ENCODE peak calls at places on chromosomes 7 and 10, in four cellular contexts. One of them, this sample, is unnamed.

GRCh38 chr7:37495574-37496184 is 47.0 kb upstream of the ELMO1 start:
- DNase-seq in GM12878: no peak
- DNase-seq in WTC11: no peak
- DNase-seq in HepG2: peak
- DNase-seq in this sample: peak

GRCh38 chr10:283140-283479 is 147.9 kb downstream of the ZMYND11 start:
- DNase-seq in WTC11: no peak
- DNase-seq in GM12878: no peak
- DNase-seq in HepG2: no peak
- DNase-seq in this sample: no peak

GRCh38 chr10:92222603-92223275 is 68.1 kb downstream of the CPEB3 start:
- DNase-seq in GM12878: no peak
- DNase-seq in WTC11: no peak
- DNase-seq in HepG2: no peak
- DNase-seq in this sample: no peak

GRCh38 chr7:22121702-22122474 is 176.2 kb upstream of the CDCA7L start:
- DNase-seq in GM12878: no peak
- DNase-seq in WTC11: no peak
- DNase-seq in HepG2: no peak
- DNase-seq in this sample: no peak

GRCh38 chr10:124565565-124566221 is 104.1 kb downstream of the LHPP start:
- DNase-seq in HepG2: peak
- DNase-seq in GM12878: no peak
- DNase-seq in WTC11: peak
- DNase-seq in this sample: peak

GRCh38 chr7:116354171-116354545 is 143.8 kb downstream of the TES start:
- DNase-seq in HepG2: no peak
- DNase-seq in GM12878: no peak
- DNase-seq in WTC11: no peak
- DNase-seq in this sample: no peak

GRCh38 chr7:130560972-130561371 is 69.1 kb downstream of the MEST start:
- DNase-seq in HepG2: peak
- DNase-seq in GM12878: peak
- DNase-seq in WTC11: no peak
- DNase-seq in this sample: peak

GRCh38 chr7:27179503-27180430 is 5.3 kb downstream of the HOXA11 start:
- DNase-seq in GM12878: no peak
- DNase-seq in WTC11: peak
- DNase-seq in HepG2: peak
- DNase-seq in this sample: peak

GRCh38 chr7:41292457-41292856 is 410.4 kb downstream of the INHBA start:
- DNase-seq in HepG2: no peak
- DNase-seq in WTC11: no peak
- DNase-seq in GM12878: no peak
- DNase-seq in this sample: no peak

GRCh38 chr10:16519908-16520861 is 1.5 kb downstream of the C1QL3 start:
- DNase-seq in HepG2: no peak
- DNase-seq in GM12878: no peak
- DNase-seq in WTC11: peak
- DNase-seq in this sample: no peak

GRCh38 chr10:32357056-32357735 is 10.2 kb upstream of the EPC1 start:
- DNase-seq in GM12878: no peak
- DNase-seq in WTC11: no peak
- DNase-seq in HepG2: no peak
- DNase-seq in this sample: no peak

GRCh38 chr7:55172161-55172560 is 153.3 kb downstream of the EGFR start:
- DNase-seq in GM12878: no peak
- DNase-seq in HepG2: no peak
- DNase-seq in WTC11: no peak
- DNase-seq in this sample: no peak

GRCh38 chr7:53984776-53985175 is 557.4 kb upstream of the VSTM2A start:
- DNase-seq in GM12878: no peak
- DNase-seq in WTC11: no peak
- DNase-seq in HepG2: no peak
- DNase-seq in this sample: no peak

GRCh38 chr10:128305601-128306345 is 179.6 kb upstream of the MKI67 start:
- DNase-seq in HepG2: no peak
- DNase-seq in GM12878: no peak
- DNase-seq in WTC11: no peak
- DNase-seq in this sample: no peak

GRCh38 chr10:72511414-72511813 is 114.5 kb downstream of the MICU1 start:
- DNase-seq in WTC11: no peak
- DNase-seq in HepG2: no peak
- DNase-seq in GM12878: no peak
- DNase-seq in this sample: no peak

GRCh38 chr10:116690356-116691078 is 51.8 kb downstream of the HSPA12A start:
- DNase-seq in WTC11: no peak
- DNase-seq in GM12878: no peak
- DNase-seq in HepG2: no peak
- DNase-seq in this sample: no peak

GRCh38 chr10:6115824-6116350 is 27.1 kb downstream of the RBM17 start:
- DNase-seq in GM12878: no peak
- DNase-seq in WTC11: no peak
- DNase-seq in HepG2: no peak
- DNase-seq in this sample: no peak

GRCh38 chr10:22620140-22620857 is 94.1 kb downstream of the PIP4K2A start:
- DNase-seq in GM12878: no peak
- DNase-seq in WTC11: no peak
- DNase-seq in HepG2: no peak
- DNase-seq in this sample: no peak

GRCh38 chr10:50577681-50578350 is 45.9 kb downstream of the SGMS1 start:
- DNase-seq in GM12878: no peak
- DNase-seq in HepG2: no peak
- DNase-seq in WTC11: no peak
- DNase-seq in this sample: peak

GRCh38 chr10:51034769-51035168 is 39.5 kb upstream of the PRKG1 start:
- DNase-seq in WTC11: no peak
- DNase-seq in GM12878: no peak
- DNase-seq in HepG2: no peak
- DNase-seq in this sample: no peak

GRCh38 chr7:17444673-17445072 is 146.2 kb downstream of the AHR start:
- DNase-seq in HepG2: no peak
- DNase-seq in GM12878: no peak
- DNase-seq in WTC11: no peak
- DNase-seq in this sample: no peak

GRCh38 chr7:9097565-9098060 is 664.2 kb downstream of the NXPH1 start:
- DNase-seq in GM12878: no peak
- DNase-seq in HepG2: no peak
- DNase-seq in WTC11: no peak
- DNase-seq in this sample: no peak

GRCh38 chr10:62839595-62839994 is 23.4 kb upstream of the EGR2 start:
- DNase-seq in HepG2: no peak
- DNase-seq in WTC11: no peak
- DNase-seq in GM12878: no peak
- DNase-seq in this sample: no peak

GRCh38 chr10:124722812-124723783 is 21.1 kb downstream of the FAM53B start:
- DNase-seq in HepG2: no peak
- DNase-seq in WTC11: no peak
- DNase-seq in GM12878: peak
- DNase-seq in this sample: peak

GRCh38 chr10:35005868-35006267 is 84.3 kb downstream of the CUL2 start:
- DNase-seq in HepG2: no peak
- DNase-seq in WTC11: no peak
- DNase-seq in GM12878: no peak
- DNase-seq in this sample: no peak

GRCh38 chr10:87505366-87506113 is 847 bp downstream of the MINPP1 start:
- DNase-seq in HepG2: peak
- DNase-seq in WTC11: peak
- DNase-seq in GM12878: no peak
- DNase-seq in this sample: peak

GRCh38 chr10:91569522-91569921 is 63.3 kb downstream of the PPP1R3C start:
- DNase-seq in HepG2: no peak
- DNase-seq in WTC11: no peak
- DNase-seq in GM12878: no peak
- DNase-seq in this sample: no peak

GRCh38 chr7:106329971-106330733 is 45.4 kb upstream of the NAMPT start:
- DNase-seq in GM12878: no peak
- DNase-seq in HepG2: no peak
- DNase-seq in WTC11: no peak
- DNase-seq in this sample: no peak

GRCh38 chr7:137728426-137728825 is 118.3 kb downstream of the DGKI start:
- DNase-seq in WTC11: no peak
- DNase-seq in GM12878: no peak
- DNase-seq in HepG2: no peak
- DNase-seq in this sample: no peak
- TF ChIP-seq NR2C2 in WTC11: no peak
- TF ChIP-seq NR2C2 in GM12878: no peak
- TF ChIP-seq NR2C2 in HepG2: no peak
- TF ChIP-seq NR2C2 in this sample: no peak

GRCh38 chr10:73731588-73732375 is 12.4 kb upstream of the SEC24C start:
- DNase-seq in WTC11: no peak
- DNase-seq in GM12878: no peak
- DNase-seq in HepG2: no peak
- DNase-seq in this sample: no peak

GRCh38 chr10:73732931-73733623 is 11.1 kb upstream of the SEC24C start:
- DNase-seq in GM12878: no peak
- DNase-seq in WTC11: peak
- DNase-seq in HepG2: no peak
- DNase-seq in this sample: no peak

GRCh38 chr10:73730153-73730906 is 13.8 kb upstream of the SEC24C start:
- DNase-seq in WTC11: peak
- DNase-seq in HepG2: peak
- DNase-seq in GM12878: peak
- DNase-seq in this sample: peak

GRCh38 chr10:73734028-73734720 is 10.0 kb upstream of the SEC24C start:
- DNase-seq in WTC11: peak
- DNase-seq in HepG2: no peak
- DNase-seq in GM12878: no peak
- DNase-seq in this sample: no peak

DNA sequence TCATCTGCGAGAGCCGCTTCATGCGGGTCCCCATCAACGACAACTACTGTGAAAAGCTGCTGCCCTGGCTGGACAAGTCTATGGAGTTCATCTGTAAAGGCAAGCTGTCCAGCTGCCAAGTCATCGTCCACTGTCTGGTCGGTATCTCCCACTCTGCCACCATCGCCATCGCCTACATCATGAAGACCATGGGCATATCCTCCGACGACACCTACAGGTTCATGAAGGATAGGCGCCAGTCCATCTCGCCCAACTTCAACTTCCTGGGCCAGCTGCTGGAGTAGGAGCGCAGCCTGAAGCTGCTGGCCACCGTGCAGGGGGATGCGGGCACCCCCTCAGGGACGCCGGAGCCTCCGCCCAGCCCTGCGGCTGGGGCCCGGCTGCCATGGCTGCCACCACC is 11.7 kb upstream of the SEC24C start:
- DNase-seq in HepG2: no peak
- DNase-seq in WTC11: no peak
- DNase-seq in GM12878: no peak
- DNase-seq in this sample: no peak
- TF ChIP-seq NR2C2 in HepG2: no peak
- TF ChIP-seq NR2C2 in WTC11: no peak
- TF ChIP-seq NR2C2 in GM12878: no peak
- TF ChIP-seq NR2C2 in this sample: no peak

DNA sequence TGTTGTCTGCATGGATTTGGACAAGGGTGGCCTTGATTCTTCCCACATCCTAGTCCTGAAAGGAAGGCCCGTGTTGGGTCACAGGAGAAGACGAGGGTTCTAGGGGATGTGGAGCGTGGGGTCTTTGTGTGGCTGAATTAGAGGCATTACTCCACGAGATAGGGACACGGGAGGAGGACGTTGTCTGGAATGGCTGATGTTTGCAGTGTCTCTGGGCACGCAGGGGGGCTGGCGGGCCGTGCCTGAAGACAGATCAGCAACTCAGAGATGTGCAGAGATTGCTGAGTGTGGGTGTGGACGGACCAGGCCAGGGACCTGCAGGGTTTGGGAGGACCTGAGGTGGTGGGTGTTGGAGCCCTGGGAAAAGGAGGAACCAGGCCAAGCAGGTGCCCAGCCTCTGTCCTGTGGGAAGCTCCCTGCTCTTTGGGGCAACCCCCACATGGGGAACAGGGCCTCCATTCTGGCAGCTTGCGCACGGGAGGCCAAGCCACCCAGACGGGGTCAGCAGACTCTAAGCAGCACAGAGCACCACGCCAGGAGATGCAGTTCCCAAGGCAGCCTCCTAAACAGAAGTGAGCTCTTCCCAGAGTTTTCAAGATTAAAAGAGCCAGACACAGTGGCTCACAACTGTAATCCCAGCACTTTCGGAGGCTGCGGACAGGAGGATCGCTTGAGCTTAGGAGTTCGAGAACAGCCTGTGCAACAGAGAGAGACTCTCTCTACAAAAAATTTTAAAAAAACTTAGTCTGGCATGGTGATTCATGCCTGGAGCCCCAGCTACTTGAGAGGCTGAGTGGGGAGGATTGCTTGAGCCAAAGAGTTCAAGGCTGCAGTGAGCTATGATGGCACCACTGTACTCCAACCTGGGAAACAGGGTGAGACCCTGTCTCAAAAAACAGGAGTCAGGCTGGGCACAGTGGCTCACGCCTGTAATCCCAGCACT is 71.0 kb upstream of the GTF2I start:
- DNase-seq in WTC11: no peak
- DNase-seq in GM12878: no peak
- DNase-seq in HepG2: no peak
- DNase-seq in this sample: no peak
- TF ChIP-seq NR2C2 in WTC11: no peak
- TF ChIP-seq NR2C2 in GM12878: no peak
- TF ChIP-seq NR2C2 in HepG2: no peak
- TF ChIP-seq NR2C2 in this sample: no peak

GRCh38 chr7:101114492-101114891 is 12.4 kb upstream of the SERPINE1 start:
- DNase-seq in GM12878: no peak
- DNase-seq in HepG2: no peak
- DNase-seq in WTC11: no peak
- DNase-seq in this sample: no peak
- TF ChIP-seq NR2C2 in GM12878: no peak
- TF ChIP-seq NR2C2 in HepG2: no peak
- TF ChIP-seq NR2C2 in WTC11: no peak
- TF ChIP-seq NR2C2 in this sample: no peak